ENCODE peak calls at places on chromosomes 2 and 18, in four cellular contexts. C is frontal cortex, V is anterior cingulate cortex, R is fibroblast of the conjunctiva. X is an unnamed sample.

GRCh38 chr2:240359695-240360094 is 75.8 kb upstream of the GPC1 start:
- DNase-seq in C (no peak), V (no peak), R (no peak), X (no peak)

GRCh38 chr2:47256416-47257087 is 101.4 kb upstream of the STPG4 start:
- DNase-seq in C (no peak), V (no peak), R (no peak), X (no peak)

GRCh38 chr2:239593965-239594771 is 193.3 kb upstream of the HDAC4 start:
- DNase-seq in C (no peak), V (no peak), R (no peak), X (no peak)

GRCh38 chr2:69700381-69700780 is 41.6 kb upstream of the ANXA4 start:
- DNase-seq in C (no peak), V (no peak), R (no peak), X (no peak)

GRCh38 chr2:171315781-171316180 is 118.0 kb downstream of the METTL8 start:
- DNase-seq in C (no peak), V (no peak), R (no peak), X (no peak)

GRCh38 chr18:27797484-27797883 is 379.4 kb downstream of the CDH2 start:
- DNase-seq in C (no peak), V (no peak), R (no peak), X (no peak)

GRCh38 chr2:12442627-12442928 is 274.2 kb upstream of the TRIB2 start:
- DNase-seq in C (no peak), V (no peak), R (no peak), X (no peak)

GRCh38 chr2:5693288-5694015 is 1.3 kb downstream of the SOX11 start:
- DNase-seq in C (peak), V (no peak), R (no peak), X (no peak)

GRCh38 chr2:102509749-102510148 is 36.7 kb downstream of the SLC9A4 start:
- DNase-seq in C (no peak), V (no peak), R (no peak), X (no peak)

GRCh38 chr18:12420831-12421421 is 13.2 kb downstream of the PRELID3A start:
- DNase-seq in C (no peak), V (peak), R (no peak), X (no peak)

GRCh38 chr18:56812674-56813073 is 161.5 kb downstream of the WDR7 start:
- DNase-seq in C (no peak), V (no peak), R (no peak), X (no peak)

GRCh38 chr2:74564222-74564621 is 9.7 kb downstream of the DOK1 start:
- DNase-seq in C (no peak), V (no peak), R (no peak), X (no peak)

GRCh38 chr2:240618776-240619175 is 6.5 kb upstream of the GPR35 start:
- DNase-seq in C (no peak), V (no peak), R (no peak), X (no peak)

GRCh38 chr2:100766806-100767205 is 53.1 kb upstream of the NPAS2 start:
- DNase-seq in C (no peak), V (no peak), R (no peak), X (no peak)

GRCh38 chr2:120320318-120320851 is 25.6 kb upstream of the INHBB start:
- DNase-seq in C (no peak), V (no peak), R (no peak), X (no peak)

GRCh38 chr18:10020176-10020575 is 106.4 kb downstream of the VAPA start:
- DNase-seq in C (no peak), V (no peak), R (no peak), X (no peak)

GRCh38 chr2:24830351-24830750 is 37.1 kb downstream of the CENPO start:
- DNase-seq in C (no peak), V (no peak), R (peak), X (no peak)

GRCh38 chr18:3914833-3915598 is 465.0 kb downstream of the TGIF1 start:
- DNase-seq in C (no peak), V (no peak), R (no peak), X (no peak)

GRCh38 chr2:220277445-220277960 is 650.1 kb downstream of the SLC4A3 start:
- DNase-seq in C (no peak), V (no peak), R (peak), X (no peak)

GRCh38 chr18:59300676-59301285 is 17.7 kb downstream of the CPLX4 start:
- DNase-seq in C (no peak), V (no peak), R (no peak), X (no peak)

GRCh38 chr18:10504723-10505122 is 21.1 kb upstream of the NAPG start:
- DNase-seq in C (no peak), V (no peak), R (no peak), X (no peak)

GRCh38 chr2:101540518-101540917 is 65.6 kb upstream of the RFX8 start:
- DNase-seq in C (no peak), V (no peak), R (peak), X (no peak)

GRCh38 chr2:240925191-240925575 is 19.0 kb downstream of the CROCC2 start:
- DNase-seq in C (no peak), V (no peak), R (no peak), X (no peak)

X was measured in iPS DF 6.9.